ENCODE peak calls at places on chromosome 16, in six cellular contexts. D, G, A, L, I and S are unnamed samples.

GRCh38 chr16:84878770-84879169 is 59.0 kb downstream of the CRISPLD2 start:
- DNase-seq in D (no peak), G (no peak), A (no peak), L (no peak), I (no peak), S (no peak)

GRCh38 chr16:31107465-31107867 is 720 bp upstream of the BCKDK start:
- DNase-seq in D (no peak), G (no peak), A (no peak), L (no peak), I (no peak), S (no peak)

GRCh38 chr16:57882797-57883196 is 80.5 kb upstream of the KIFC3 start:
- DNase-seq in D (no peak), G (peak), A (no peak), L (no peak), I (peak), S (no peak)

GRCh38 chr16:74448990-74449389 is 27.7 kb upstream of the CLEC18B start:
- DNase-seq in D (no peak), G (peak), A (no peak), L (peak), I (peak), S (peak)

GRCh38 chr16:68257906-68258800 is 6.2 kb upstream of the SLC7A6 start:
- DNase-seq in D (no peak), G (no peak), A (no peak), L (no peak), I (peak), S (no peak)

GRCh38 chr16:67713647-67714273 is 5.4 kb downstream of the GFOD2 start:
- DNase-seq in D (no peak), G (no peak), A (no peak), L (no peak), I (no peak), S (no peak)

GRCh38 chr16:88358033-88358481 is 24.7 kb upstream of the ZNF469 start:
- DNase-seq in D (no peak), G (no peak), A (no peak), L (no peak), I (no peak), S (no peak)

GRCh38 chr16:46884513-46885293 is 541 bp downstream of the GPT2 start:
- DNase-seq in D (peak), G (no peak), A (no peak), L (no peak), I (no peak), S (no peak)

GRCh38 chr16:15644306-15644961 is 1.5 kb upstream of the MARF1 start:
- DNase-seq in D (no peak), G (no peak), A (no peak), L (no peak), I (peak), S (no peak)

GRCh38 chr16:63806794-63807506 is 1314.9 kb downstream of the CDH11 start:
- DNase-seq in D (no peak), G (no peak), A (no peak), L (no peak), I (no peak), S (no peak)

GRCh38 chr16:71214771-71215381 is 15.6 kb downstream of the HYDIN start:
- DNase-seq in D (peak), G (peak), A (no peak), L (no peak), I (no peak), S (no peak)

GRCh38 chr16:53775821-53776431 is 72.0 kb downstream of the FTO start:
- DNase-seq in D (no peak), G (peak), A (peak), L (no peak), I (peak), S (no peak)

GRCh38 chr16:52494621-52495020 is 52.3 kb downstream of the TOX3 start:
- DNase-seq in D (no peak), G (no peak), A (no peak), L (no peak), I (no peak), S (no peak)

GRCh38 chr16:89720859-89721643 is at the start of the genes VPS9D1 and ZNF276:
- DNase-seq in D (peak), G (peak), A (no peak), L (peak), I (peak), S (peak)

GRCh38 chr16:2971985-2972784 is 3.0 kb downstream of the PAQR4 start:
- DNase-seq in D (no peak), G (no peak), A (no peak), L (no peak), I (no peak), S (no peak)

GRCh38 chr16:31568577-31569359 is 41.1 kb downstream of the AHSP start:
- DNase-seq in D (peak), G (no peak), A (no peak), L (peak), I (no peak), S (no peak)